ENCODE peak calls at places on chromosomes 1 and 21, in four cellular contexts. One of them, this sample, is unnamed.

GRCh38 chr1:243926803-243927245 is 76.8 kb upstream of the AKT3 start:
- DNase-seq in tibial artery: no peak
- DNase-seq in left ventricle myocardium inferior: no peak
- DNase-seq in SK-N-SH: no peak
- DNase-seq in this sample: peak; percentile 26

GRCh38 chr1:202590975-202591411 is 119.3 kb downstream of the SYT2 start:
- DNase-seq in tibial artery: no peak
- DNase-seq in left ventricle myocardium inferior: no peak
- DNase-seq in SK-N-SH: no peak
- DNase-seq in this sample: no peak

GRCh38 chr1:235079443-235079967 is 49.1 kb downstream of the TOMM20 start:
- DNase-seq in tibial artery: no peak
- DNase-seq in left ventricle myocardium inferior: no peak
- DNase-seq in SK-N-SH: no peak
- DNase-seq in this sample: no peak

GRCh38 chr1:247528812-247529474 is 7.3 kb downstream of the OR2C3 start:
- DNase-seq in tibial artery: no peak
- DNase-seq in left ventricle myocardium inferior: no peak
- DNase-seq in SK-N-SH: no peak
- DNase-seq in this sample: no peak

GRCh38 chr1:43067856-43068751 is 104.0 kb downstream of the EBNA1BP2 start:
- DNase-seq in tibial artery: no peak
- DNase-seq in left ventricle myocardium inferior: no peak
- DNase-seq in SK-N-SH: peak; percentile 84
- DNase-seq in this sample: peak; percentile 43

GRCh38 chr21:39484711-39485264 is 33.0 kb downstream of the SH3BGR start:
- DNase-seq in tibial artery: no peak
- DNase-seq in left ventricle myocardium inferior: no peak
- DNase-seq in SK-N-SH: no peak
- DNase-seq in this sample: no peak

GRCh38 chr1:211610779-211611556 is 32.0 kb upstream of the SLC30A1 start:
- DNase-seq in tibial artery: peak; percentile 72
- DNase-seq in left ventricle myocardium inferior: peak; percentile 30
- DNase-seq in SK-N-SH: peak; percentile 46
- DNase-seq in this sample: no peak

GRCh38 chr1:27560271-27561125 is 43.4 kb downstream of the AHDC1 start:
- DNase-seq in tibial artery: peak; percentile 65
- DNase-seq in left ventricle myocardium inferior: peak; percentile 20
- DNase-seq in SK-N-SH: peak; percentile 56
- DNase-seq in this sample: no peak

GRCh38 chr21:34284613-34285160 is 79.1 kb upstream of the KCNE2 start:
- DNase-seq in tibial artery: no peak
- DNase-seq in left ventricle myocardium inferior: no peak
- DNase-seq in SK-N-SH: no peak
- DNase-seq in this sample: no peak

GRCh38 chr1:181482001-181482430 is 1.3 kb upstream of the CACNA1E start:
- DNase-seq in tibial artery: no peak
- DNase-seq in left ventricle myocardium inferior: no peak
- DNase-seq in SK-N-SH: no peak
- DNase-seq in this sample: no peak
- H3K4me3 ChIP-seq in tibial artery: no peak overlapping the region
- H3K4me3 ChIP-seq in left ventricle myocardium inferior: peak overlapping the region; percentile 35
- H3K4me3 ChIP-seq in SK-N-SH: no peak overlapping the region
- H3K4me3 ChIP-seq in this sample: no peak overlapping the region

GRCh38 chr1:226733876-226734414 is 5.1 kb downstream of the ITPKB start:
- DNase-seq in tibial artery: no peak
- DNase-seq in left ventricle myocardium inferior: no peak
- DNase-seq in SK-N-SH: no peak
- DNase-seq in this sample: no peak
- H3K4me1 ChIP-seq in tibial artery: peaks cover 40% of the 10 kb centered on the region
- H3K4me1 ChIP-seq in left ventricle myocardium inferior: peaks cover 93% of the 10 kb centered on the region
- H3K4me1 ChIP-seq in SK-N-SH: no peaks in the 10 kb centered on the region
- H3K4me1 ChIP-seq in this sample: peaks cover 17% of the 10 kb centered on the region

GRCh38 chr1:90835661-90836344 is 118.7 kb upstream of the BARHL2 start:
- DNase-seq in tibial artery: no peak
- DNase-seq in left ventricle myocardium inferior: no peak
- DNase-seq in SK-N-SH: no peak
- DNase-seq in this sample: no peak
- H3K27me3 ChIP-seq in tibial artery: no peaks in the 10 kb centered on the region
- H3K27me3 ChIP-seq in left ventricle myocardium inferior: peaks cover 91% of the 10 kb centered on the region
- H3K27me3 ChIP-seq in SK-N-SH: no peaks in the 10 kb centered on the region
- H3K27me3 ChIP-seq in this sample: no peaks in the 10 kb centered on the region

GRCh38 chr1:10171105-10171767 is 39.1 kb upstream of the KIF1B start:
- DNase-seq in tibial artery: no peak
- DNase-seq in left ventricle myocardium inferior: no peak
- DNase-seq in SK-N-SH: no peak
- DNase-seq in this sample: no peak

GRCh38 chr1:10170362-10170665 is 40.1 kb upstream of the KIF1B start:
- DNase-seq in tibial artery: no peak
- DNase-seq in left ventricle myocardium inferior: no peak
- DNase-seq in SK-N-SH: no peak
- DNase-seq in this sample: no peak

GRCh38 chr1:10168912-10169514 is 41.4 kb upstream of the KIF1B start:
- DNase-seq in tibial artery: peak; percentile 21
- DNase-seq in left ventricle myocardium inferior: no peak
- DNase-seq in SK-N-SH: no peak
- DNase-seq in this sample: no peak

GRCh38 chr1:10171995-10172669 is 38.2 kb upstream of the KIF1B start:
- DNase-seq in tibial artery: peak; percentile 20
- DNase-seq in left ventricle myocardium inferior: no peak
- DNase-seq in SK-N-SH: no peak
- DNase-seq in this sample: no peak

DNA sequence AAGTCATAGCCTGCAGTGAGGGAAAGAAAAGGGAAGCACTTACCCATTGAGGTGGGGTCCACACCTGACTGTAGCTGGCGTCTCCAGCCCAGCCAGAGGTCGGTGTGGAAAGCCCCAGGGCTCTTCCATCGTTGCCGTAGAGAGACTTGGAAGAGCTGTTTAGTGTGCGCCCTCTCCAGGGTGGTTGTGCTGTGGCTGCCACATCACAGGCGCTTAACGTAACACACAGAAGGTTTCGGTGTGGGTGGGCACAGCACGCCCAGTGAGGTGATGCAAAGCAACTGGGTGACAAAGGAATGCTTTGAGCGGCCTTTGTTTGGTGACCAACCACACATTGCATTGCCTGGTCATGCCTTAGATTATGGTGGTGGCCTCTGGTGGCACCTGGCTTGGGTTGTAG is 36.8 kb upstream of the KIF1B start:
- DNase-seq in tibial artery: no peak
- DNase-seq in left ventricle myocardium inferior: no peak
- DNase-seq in SK-N-SH: no peak
- DNase-seq in this sample: no peak
- H3K4me3 ChIP-seq in tibial artery: no peak overlapping the region
- H3K4me3 ChIP-seq in left ventricle myocardium inferior: no peak overlapping the region
- H3K4me3 ChIP-seq in SK-N-SH: no peak overlapping the region
- H3K4me3 ChIP-seq in this sample: no peak overlapping the region

This sample was measured in HAP-1.